ENCODE peak calls at places on chromosomes 7 and 10, in four cellular contexts. U, Y, J and H are unnamed samples.

GRCh38 chr7:126411821-126412383 is 840.8 kb downstream of the GRM8 start:
- DNase-seq in J (no peak), Y (no peak), U (no peak), H (no peak)

GRCh38 chr7:45682836-45683555 is 108.8 kb downstream of the ADCY1 start:
- DNase-seq in Y (no peak), J (no peak), U (no peak), H (no peak)

GRCh38 chr10:88990528-88991160 is at the start of gene FAS:
- DNase-seq in Y (peak), J (peak), U (no peak), H (no peak)

GRCh38 chr7:99648843-99649242 is 31.0 kb downstream of the CYP3A5 start:
- DNase-seq in J (no peak), Y (no peak), U (no peak), H (no peak)

GRCh38 chr10:88800152-88801125 is 2.1 kb upstream of the LIPM start:
- DNase-seq in U (no peak), Y (no peak), J (no peak), H (no peak)

GRCh38 chr7:57529931-57530330 is 80.0 kb downstream of the ZNF716 start:
- DNase-seq in U (no peak), Y (no peak), J (no peak), H (no peak)

GRCh38 chr10:80599424-80599847 is 61.7 kb downstream of the SH2D4B start:
- DNase-seq in U (peak), J (no peak), Y (no peak), H (peak)

GRCh38 chr10:132443998-132444876 is 47.2 kb downstream of the PWWP2B start:
- DNase-seq in Y (no peak), U (no peak), J (no peak), H (no peak)

GRCh38 chr7:114026486-114027089 is 107.8 kb upstream of the PPP1R3A start:
- DNase-seq in Y (no peak), U (peak), J (no peak), H (no peak)